ENCODE peak calls at places on chromosomes 5 and 9, in seven cellular contexts. One of them, this sample, is unnamed.

GRCh38 chr9:112378441-112379176 is 1.3 kb upstream of the HSDL2 start:
- DNase-seq in GM23248: peak
- DNase-seq in MM.1S: no peak
- DNase-seq in HCT116: no peak
- DNase-seq in GM23338: no peak
- DNase-seq in hepatocyte: peak
- DNase-seq in neural progenitor cell: no peak
- DNase-seq in this sample: peak

GRCh38 chr9:91100878-91101450 is 260.8 kb downstream of the AUH start:
- DNase-seq in GM23248: no peak
- DNase-seq in MM.1S: no peak
- DNase-seq in HCT116: no peak
- DNase-seq in GM23338: no peak
- DNase-seq in hepatocyte: no peak
- DNase-seq in neural progenitor cell: no peak
- DNase-seq in this sample: no peak

GRCh38 chr5:166571668-166572067 is 1719.8 kb upstream of the WWC1 start:
- DNase-seq in GM23248: no peak
- DNase-seq in MM.1S: no peak
- DNase-seq in HCT116: no peak
- DNase-seq in GM23338: no peak
- DNase-seq in hepatocyte: no peak
- DNase-seq in neural progenitor cell: no peak
- DNase-seq in this sample: no peak

GRCh38 chr5:165705960-165706359 is 2200.5 kb downstream of the MAT2B start:
- DNase-seq in GM23248: no peak
- DNase-seq in MM.1S: no peak
- DNase-seq in HCT116: no peak
- DNase-seq in GM23338: no peak
- DNase-seq in hepatocyte: peak
- DNase-seq in neural progenitor cell: no peak
- DNase-seq in this sample: no peak

GRCh38 chr5:160272889-160273288 is 39.5 kb downstream of the CCNJL start:
- DNase-seq in GM23248: no peak
- DNase-seq in MM.1S: no peak
- DNase-seq in HCT116: no peak
- DNase-seq in GM23338: no peak
- DNase-seq in hepatocyte: no peak
- DNase-seq in neural progenitor cell: no peak
- DNase-seq in this sample: no peak

GRCh38 chr5:170329524-170329923 is 31.9 kb upstream of the LCP2 start:
- DNase-seq in GM23248: no peak
- DNase-seq in MM.1S: no peak
- DNase-seq in HCT116: no peak
- DNase-seq in GM23338: no peak
- DNase-seq in hepatocyte: no peak
- DNase-seq in neural progenitor cell: no peak
- DNase-seq in this sample: no peak

GRCh38 chr5:175576591-175576990 is 81.3 kb upstream of the HRH2 start:
- DNase-seq in GM23248: no peak
- DNase-seq in MM.1S: no peak
- DNase-seq in HCT116: no peak
- DNase-seq in GM23338: no peak
- DNase-seq in hepatocyte: no peak
- DNase-seq in neural progenitor cell: no peak
- DNase-seq in this sample: no peak

GRCh38 chr5:92836861-92837755 is 743.9 kb downstream of the NR2F1-AS1 start:
- DNase-seq in GM23248: peak
- DNase-seq in MM.1S: no peak
- DNase-seq in HCT116: no peak
- DNase-seq in GM23338: no peak
- DNase-seq in hepatocyte: no peak
- DNase-seq in neural progenitor cell: no peak
- DNase-seq in this sample: peak

GRCh38 chr5:132468665-132469379 is 21.8 kb downstream of the IRF1 start:
- DNase-seq in GM23248: no peak
- DNase-seq in MM.1S: no peak
- DNase-seq in HCT116: no peak
- DNase-seq in GM23338: no peak
- DNase-seq in hepatocyte: no peak
- DNase-seq in neural progenitor cell: no peak
- DNase-seq in this sample: peak

GRCh38 chr9:38357350-38358114 is 35.0 kb upstream of the ALDH1B1 start:
- DNase-seq in GM23248: no peak
- DNase-seq in MM.1S: no peak
- DNase-seq in HCT116: no peak
- DNase-seq in GM23338: no peak
- DNase-seq in hepatocyte: no peak
- DNase-seq in neural progenitor cell: no peak
- DNase-seq in this sample: no peak

GRCh38 chr5:122392844-122393243 is 80.8 kb downstream of the SNCAIP start:
- DNase-seq in GM23248: peak
- DNase-seq in MM.1S: no peak
- DNase-seq in HCT116: no peak
- DNase-seq in GM23338: no peak
- DNase-seq in hepatocyte: no peak
- DNase-seq in neural progenitor cell: no peak
- DNase-seq in this sample: peak

GRCh38 chr5:111865356-111865755 is 108.4 kb upstream of the NREP start:
- DNase-seq in GM23248: peak
- DNase-seq in MM.1S: no peak
- DNase-seq in HCT116: no peak
- DNase-seq in GM23338: no peak
- DNase-seq in hepatocyte: no peak
- DNase-seq in neural progenitor cell: no peak
- DNase-seq in this sample: peak

GRCh38 chr5:133309166-133309791 is 257.5 kb downstream of the HSPA4 start:
- DNase-seq in GM23248: no peak
- DNase-seq in MM.1S: no peak
- DNase-seq in HCT116: no peak
- DNase-seq in GM23338: no peak
- DNase-seq in hepatocyte: no peak
- DNase-seq in neural progenitor cell: no peak
- DNase-seq in this sample: no peak

GRCh38 chr5:132386644-132387286 is 17.3 kb downstream of the SLC22A5 start:
- DNase-seq in GM23248: peak
- DNase-seq in MM.1S: peak
- DNase-seq in HCT116: peak
- DNase-seq in GM23338: peak
- DNase-seq in hepatocyte: peak
- DNase-seq in neural progenitor cell: peak
- DNase-seq in this sample: peak

GRCh38 chr9:18692240-18692639 is 218.3 kb downstream of the ADAMTSL1 start:
- DNase-seq in GM23248: no peak
- DNase-seq in MM.1S: no peak
- DNase-seq in HCT116: no peak
- DNase-seq in GM23338: no peak
- DNase-seq in hepatocyte: no peak
- DNase-seq in neural progenitor cell: no peak
- DNase-seq in this sample: no peak

GRCh38 chr9:106443520-106443919 is 419.4 kb upstream of the ZNF462 start:
- DNase-seq in GM23248: no peak
- DNase-seq in MM.1S: no peak
- DNase-seq in HCT116: no peak
- DNase-seq in GM23338: no peak
- DNase-seq in hepatocyte: no peak
- DNase-seq in neural progenitor cell: no peak
- DNase-seq in this sample: no peak

GRCh38 chr5:109612278-109612905 is 77.3 kb upstream of the MAN2A1 start:
- DNase-seq in GM23248: no peak
- DNase-seq in MM.1S: no peak
- DNase-seq in HCT116: no peak
- DNase-seq in GM23338: no peak
- DNase-seq in hepatocyte: no peak
- DNase-seq in neural progenitor cell: peak
- DNase-seq in this sample: no peak

GRCh38 chr9:130453487-130453886 is 8.7 kb downstream of the ASS1 start:
- DNase-seq in GM23248: no peak
- DNase-seq in MM.1S: no peak
- DNase-seq in HCT116: no peak
- DNase-seq in GM23338: no peak
- DNase-seq in hepatocyte: peak
- DNase-seq in neural progenitor cell: no peak
- DNase-seq in this sample: peak

GRCh38 chr5:124349931-124350330 is 396.5 kb downstream of the ZNF608 start:
- DNase-seq in GM23248: no peak
- DNase-seq in MM.1S: no peak
- DNase-seq in HCT116: no peak
- DNase-seq in GM23338: no peak
- DNase-seq in hepatocyte: no peak
- DNase-seq in neural progenitor cell: no peak
- DNase-seq in this sample: no peak

GRCh38 chr5:143170104-143170503 is 233.4 kb downstream of the NR3C1 start:
- DNase-seq in GM23248: no peak
- DNase-seq in MM.1S: no peak
- DNase-seq in HCT116: no peak
- DNase-seq in GM23338: no peak
- DNase-seq in hepatocyte: no peak
- DNase-seq in neural progenitor cell: no peak
- DNase-seq in this sample: no peak

GRCh38 chr9:87149794-87150193 is 202.5 kb upstream of the GAS1 start:
- DNase-seq in GM23248: peak
- DNase-seq in MM.1S: no peak
- DNase-seq in HCT116: no peak
- DNase-seq in GM23338: no peak
- DNase-seq in hepatocyte: no peak
- DNase-seq in neural progenitor cell: no peak
- DNase-seq in this sample: no peak

GRCh38 chr9:89493181-89493580 is 4.7 kb downstream of the SEMA4D start:
- DNase-seq in GM23248: no peak
- DNase-seq in MM.1S: no peak
- DNase-seq in HCT116: no peak
- DNase-seq in GM23338: no peak
- DNase-seq in hepatocyte: no peak
- DNase-seq in neural progenitor cell: no peak
- DNase-seq in this sample: no peak

GRCh38 chr5:43042176-43042625 is 2.1 kb upstream of the ANXA2R start:
- DNase-seq in GM23248: peak
- DNase-seq in MM.1S: peak
- DNase-seq in HCT116: peak
- DNase-seq in GM23338: peak
- DNase-seq in hepatocyte: peak
- DNase-seq in neural progenitor cell: peak
- DNase-seq in this sample: peak

GRCh38 chr9:138013836-138014569 is 136.4 kb downstream of the CACNA1B start:
- DNase-seq in GM23248: no peak
- DNase-seq in MM.1S: no peak
- DNase-seq in HCT116: no peak
- DNase-seq in GM23338: no peak
- DNase-seq in hepatocyte: no peak
- DNase-seq in neural progenitor cell: no peak
- DNase-seq in this sample: no peak
- H3K4me3 ChIP-seq in GM23248: no peak
- H3K4me3 ChIP-seq in MM.1S: no peak
- H3K4me3 ChIP-seq in HCT116: no peak
- H3K4me3 ChIP-seq in GM23338: no peak
- H3K4me3 ChIP-seq in hepatocyte: no peak
- H3K4me3 ChIP-seq in neural progenitor cell: no peak
- H3K4me3 ChIP-seq in this sample: no peak

GRCh38 chr9:126471084-126471611 is 142.6 kb upstream of the LMX1B start:
- DNase-seq in GM23248: peak
- DNase-seq in MM.1S: peak
- DNase-seq in HCT116: no peak
- DNase-seq in GM23338: no peak
- DNase-seq in hepatocyte: no peak
- DNase-seq in neural progenitor cell: no peak
- DNase-seq in this sample: no peak
- TF ChIP-seq EZH2phosphoT487 in GM23248: peak
- TF ChIP-seq EZH2phosphoT487 in MM.1S: no peak
- TF ChIP-seq EZH2phosphoT487 in HCT116: no peak
- TF ChIP-seq EZH2phosphoT487 in GM23338: no peak
- TF ChIP-seq EZH2phosphoT487 in hepatocyte: no peak
- TF ChIP-seq EZH2phosphoT487 in neural progenitor cell: no peak
- TF ChIP-seq EZH2phosphoT487 in this sample: no peak

GRCh38 chr9:123999668-124000067 is 11.9 kb upstream of the LHX2 start:
- DNase-seq in GM23248: no peak
- DNase-seq in MM.1S: no peak
- DNase-seq in HCT116: no peak
- DNase-seq in GM23338: peak
- DNase-seq in hepatocyte: no peak
- DNase-seq in neural progenitor cell: peak
- DNase-seq in this sample: no peak

GRCh38 chr9:123998278-123998925 is 13.2 kb upstream of the LHX2 start:
- DNase-seq in GM23248: no peak
- DNase-seq in MM.1S: no peak
- DNase-seq in HCT116: no peak
- DNase-seq in GM23338: peak
- DNase-seq in hepatocyte: no peak
- DNase-seq in neural progenitor cell: peak
- DNase-seq in this sample: no peak

GRCh38 chr9:123997665-123998277 is 13.8 kb upstream of the LHX2 start:
- DNase-seq in GM23248: no peak
- DNase-seq in MM.1S: peak
- DNase-seq in HCT116: no peak
- DNase-seq in GM23338: peak
- DNase-seq in hepatocyte: no peak
- DNase-seq in neural progenitor cell: peak
- DNase-seq in this sample: no peak

GRCh38 chr9:123998970-123999621 is 12.5 kb upstream of the LHX2 start:
- DNase-seq in GM23248: no peak
- DNase-seq in MM.1S: no peak
- DNase-seq in HCT116: no peak
- DNase-seq in GM23338: peak
- DNase-seq in hepatocyte: no peak
- DNase-seq in neural progenitor cell: peak
- DNase-seq in this sample: no peak

DNA sequence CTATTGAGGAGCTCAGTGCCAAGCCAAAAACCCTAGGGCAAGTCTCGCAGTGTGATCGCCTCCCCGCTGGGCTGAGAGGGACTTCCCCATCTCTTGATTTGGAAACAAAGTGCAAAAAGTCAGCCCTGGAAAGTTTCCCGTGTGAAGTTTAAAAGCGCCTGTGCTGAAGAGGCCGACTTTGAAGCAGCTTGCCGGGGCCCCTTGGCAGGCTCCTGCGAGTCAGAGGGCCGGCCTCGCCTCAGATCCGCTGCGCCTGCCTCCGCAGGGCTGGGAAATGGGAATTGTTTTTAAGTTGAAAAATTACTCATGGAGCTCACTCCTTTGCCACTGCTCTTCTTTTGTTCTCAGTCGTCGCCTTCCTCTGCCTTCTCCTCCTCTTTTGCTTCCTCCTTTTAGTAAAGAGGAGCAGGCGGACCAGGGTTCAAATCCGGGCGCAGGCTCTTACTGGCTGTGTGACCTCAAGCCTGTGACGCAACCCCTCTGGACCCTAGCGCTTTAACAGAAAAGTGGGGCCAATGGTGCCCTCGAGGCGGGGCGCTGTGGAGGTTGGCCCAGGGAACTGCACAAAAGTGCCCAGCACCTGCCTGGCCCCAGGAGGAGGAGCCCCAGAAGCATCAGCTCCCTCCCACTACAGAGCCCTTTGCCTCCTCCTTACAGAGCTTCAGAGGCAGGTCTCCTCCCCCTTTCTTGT is 14.7 kb upstream of the LHX2 start:
- DNase-seq in GM23248: peak
- DNase-seq in MM.1S: peak
- DNase-seq in HCT116: no peak
- DNase-seq in GM23338: peak
- DNase-seq in hepatocyte: no peak
- DNase-seq in neural progenitor cell: peak
- DNase-seq in this sample: no peak
- TF ChIP-seq EZH2 in GM23248: peak
- TF ChIP-seq EZH2 in MM.1S: no peak
- TF ChIP-seq EZH2 in HCT116: no peak
- TF ChIP-seq EZH2 in GM23338: peak
- TF ChIP-seq EZH2 in hepatocyte: peak
- TF ChIP-seq EZH2 in neural progenitor cell: no peak
- TF ChIP-seq EZH2 in this sample: no peak

GRCh38 chr9:124263158-124263557 is 5.4 kb downstream of the NEK6 start:
- DNase-seq in GM23248: no peak
- DNase-seq in MM.1S: no peak
- DNase-seq in HCT116: no peak
- DNase-seq in GM23338: no peak
- DNase-seq in hepatocyte: no peak
- DNase-seq in neural progenitor cell: no peak
- DNase-seq in this sample: no peak
- H3K4me3 ChIP-seq in GM23248: no peak
- H3K4me3 ChIP-seq in MM.1S: no peak
- H3K4me3 ChIP-seq in HCT116: no peak
- H3K4me3 ChIP-seq in GM23338: no peak
- H3K4me3 ChIP-seq in hepatocyte: no peak
- H3K4me3 ChIP-seq in neural progenitor cell: peak
- H3K4me3 ChIP-seq in this sample: no peak

This sample was measured in PC-3.